ENCODE peak calls at places on chromosomes 3 and 15, in nine cellular contexts. One of them, this sample, is unnamed.

GRCh38 chr3:191296041-191296541 is 33.1 kb upstream of the CCDC50 start:
- DNase-seq in activated B cell treated with CpG ODN at 0.5 μM for 24 hours: no peak
- DNase-seq in left ventricle myocardium inferior: no peak
- DNase-seq in PC-3: no peak
- DNase-seq in A549: no peak
- DNase-seq in tibial artery: no peak
- DNase-seq in AG09319: no peak
- DNase-seq in adrenal gland: no peak
- DNase-seq in AG04450: no peak
- DNase-seq in this sample: no peak

GRCh38 chr3:150763841-150764483 is 993 bp upstream of the SIAH2 start:
- DNase-seq in left ventricle myocardium inferior: peak; percentile 69
- DNase-seq in AG09319: no peak
- DNase-seq in tibial artery: peak; percentile 88
- DNase-seq in AG04450: no peak
- DNase-seq in adrenal gland: peak; percentile 77
- DNase-seq in PC-3: peak; percentile 63
- DNase-seq in A549: peak; percentile 74
- DNase-seq in activated B cell treated with CpG ODN at 0.5 μM for 24 hours: no peak
- DNase-seq in this sample: peak; percentile 69

GRCh38 chr15:62896969-62897486 is 145.5 kb upstream of the TPM1 start:
- DNase-seq in AG09319: peak; percentile 94
- DNase-seq in left ventricle myocardium inferior: peak; percentile 89
- DNase-seq in tibial artery: peak; percentile 95
- DNase-seq in adrenal gland: peak; percentile 90
- DNase-seq in activated B cell treated with CpG ODN at 0.5 μM for 24 hours: no peak
- DNase-seq in A549: peak; percentile 99
- DNase-seq in PC-3: peak; percentile 97
- DNase-seq in AG04450: peak; percentile 98
- DNase-seq in this sample: peak; percentile 87

GRCh38 chr15:31811641-31812040 is 218.7 kb upstream of the CHRNA7 start:
- DNase-seq in left ventricle myocardium inferior: no peak
- DNase-seq in activated B cell treated with CpG ODN at 0.5 μM for 24 hours: no peak
- DNase-seq in A549: no peak
- DNase-seq in PC-3: no peak
- DNase-seq in adrenal gland: no peak
- DNase-seq in AG09319: no peak
- DNase-seq in AG04450: no peak
- DNase-seq in tibial artery: peak; percentile 24
- DNase-seq in this sample: no peak

GRCh38 chr3:95227092-95227491 is 1164.2 kb downstream of the NSUN3 start:
- DNase-seq in PC-3: no peak
- DNase-seq in AG09319: no peak
- DNase-seq in tibial artery: no peak
- DNase-seq in left ventricle myocardium inferior: no peak
- DNase-seq in adrenal gland: no peak
- DNase-seq in AG04450: no peak
- DNase-seq in activated B cell treated with CpG ODN at 0.5 μM for 24 hours: no peak
- DNase-seq in A549: no peak
- DNase-seq in this sample: no peak

GRCh38 chr15:40064231-40064894 is 25.4 kb upstream of the SRP14 start:
- DNase-seq in PC-3: peak; percentile 92
- DNase-seq in left ventricle myocardium inferior: no peak
- DNase-seq in adrenal gland: no peak
- DNase-seq in A549: peak; percentile 73
- DNase-seq in AG09319: no peak
- DNase-seq in AG04450: no peak
- DNase-seq in tibial artery: peak; percentile 55
- DNase-seq in activated B cell treated with CpG ODN at 0.5 μM for 24 hours: no peak
- DNase-seq in this sample: no peak

GRCh38 chr3:141313091-141313683 is 55.1 kb upstream of the ZBTB38 start:
- DNase-seq in adrenal gland: no peak
- DNase-seq in AG04450: no peak
- DNase-seq in activated B cell treated with CpG ODN at 0.5 μM for 24 hours: no peak
- DNase-seq in AG09319: no peak
- DNase-seq in PC-3: no peak
- DNase-seq in tibial artery: no peak
- DNase-seq in left ventricle myocardium inferior: no peak
- DNase-seq in A549: no peak
- DNase-seq in this sample: no peak

GRCh38 chr15:80234883-80235282 is 17.1 kb downstream of the CTXND1 start:
- DNase-seq in tibial artery: no peak
- DNase-seq in AG04450: no peak
- DNase-seq in AG09319: no peak
- DNase-seq in PC-3: peak; percentile 48
- DNase-seq in A549: peak; percentile 58
- DNase-seq in activated B cell treated with CpG ODN at 0.5 μM for 24 hours: no peak
- DNase-seq in left ventricle myocardium inferior: no peak
- DNase-seq in adrenal gland: peak; percentile 41
- DNase-seq in this sample: peak; percentile 30

GRCh38 chr3:9071982-9072666 is 108.9 kb upstream of the RAD18 start:
- DNase-seq in tibial artery: no peak
- DNase-seq in AG04450: no peak
- DNase-seq in left ventricle myocardium inferior: no peak
- DNase-seq in PC-3: peak; percentile 21
- DNase-seq in adrenal gland: no peak
- DNase-seq in activated B cell treated with CpG ODN at 0.5 μM for 24 hours: no peak
- DNase-seq in AG09319: no peak
- DNase-seq in A549: no peak
- DNase-seq in this sample: no peak

GRCh38 chr3:143847787-143848631 is at the start of gene SLC9A9:
- DNase-seq in adrenal gland: peak; percentile 27
- DNase-seq in A549: no peak
- DNase-seq in PC-3: peak; percentile 45
- DNase-seq in AG04450: peak; percentile 30
- DNase-seq in tibial artery: no peak
- DNase-seq in AG09319: peak; percentile 49
- DNase-seq in activated B cell treated with CpG ODN at 0.5 μM for 24 hours: no peak
- DNase-seq in left ventricle myocardium inferior: no peak
- DNase-seq in this sample: no peak

GRCh38 chr3:66029014-66029413 is 9.7 kb downstream of the MAGI1 start:
- DNase-seq in AG09319: no peak
- DNase-seq in adrenal gland: no peak
- DNase-seq in left ventricle myocardium inferior: no peak
- DNase-seq in activated B cell treated with CpG ODN at 0.5 μM for 24 hours: no peak
- DNase-seq in tibial artery: no peak
- DNase-seq in A549: no peak
- DNase-seq in PC-3: no peak
- DNase-seq in AG04450: no peak
- DNase-seq in this sample: no peak

GRCh38 chr3:17151598-17152373 is 267.0 kb downstream of the PLCL2 start:
- DNase-seq in adrenal gland: peak; percentile 77
- DNase-seq in tibial artery: no peak
- DNase-seq in AG09319: no peak
- DNase-seq in A549: no peak
- DNase-seq in AG04450: no peak
- DNase-seq in left ventricle myocardium inferior: no peak
- DNase-seq in PC-3: no peak
- DNase-seq in activated B cell treated with CpG ODN at 0.5 μM for 24 hours: no peak
- DNase-seq in this sample: no peak

GRCh38 chr3:47780727-47781325 is 867 bp downstream of the SMARCC1 start:
- DNase-seq in adrenal gland: no peak
- DNase-seq in PC-3: peak; percentile 39
- DNase-seq in activated B cell treated with CpG ODN at 0.5 μM for 24 hours: no peak
- DNase-seq in A549: peak; percentile 31
- DNase-seq in AG09319: no peak
- DNase-seq in left ventricle myocardium inferior: no peak
- DNase-seq in tibial artery: no peak
- DNase-seq in AG04450: no peak
- DNase-seq in this sample: no peak

GRCh38 chr3:29346828-29347227 is 66.0 kb downstream of the RBMS3 start:
- DNase-seq in left ventricle myocardium inferior: no peak
- DNase-seq in adrenal gland: no peak
- DNase-seq in AG09319: peak; percentile 75
- DNase-seq in tibial artery: no peak
- DNase-seq in PC-3: no peak
- DNase-seq in AG04450: peak; percentile 27
- DNase-seq in activated B cell treated with CpG ODN at 0.5 μM for 24 hours: no peak
- DNase-seq in A549: no peak
- DNase-seq in this sample: no peak
- TF ChIP-seq CTCF in left ventricle myocardium inferior: no peak
- TF ChIP-seq CTCF in adrenal gland: no peak
- TF ChIP-seq CTCF in AG09319: no peak
- TF ChIP-seq CTCF in tibial artery: no peak
- TF ChIP-seq CTCF in PC-3: no peak
- TF ChIP-seq CTCF in AG04450: no peak
- TF ChIP-seq CTCF in activated B cell treated with CpG ODN at 0.5 μM for 24 hours: no peak
- TF ChIP-seq CTCF in A549: no peak
- TF ChIP-seq CTCF in this sample: no peak

GRCh38 chr3:196737655-196738054 is 2.0 kb upstream of the PAK2 start:
- DNase-seq in A549: no peak
- DNase-seq in AG09319: no peak
- DNase-seq in activated B cell treated with CpG ODN at 0.5 μM for 24 hours: no peak
- DNase-seq in left ventricle myocardium inferior: no peak
- DNase-seq in tibial artery: no peak
- DNase-seq in AG04450: no peak
- DNase-seq in PC-3: no peak
- DNase-seq in adrenal gland: no peak
- DNase-seq in this sample: no peak

GRCh38 chr3:196739671-196740475 is at the start of gene PAK2:
- DNase-seq in AG04450: peak; percentile 54
- DNase-seq in PC-3: peak; percentile 91
- DNase-seq in adrenal gland: peak; percentile 90
- DNase-seq in activated B cell treated with CpG ODN at 0.5 μM for 24 hours: peak; percentile 86
- DNase-seq in AG09319: peak; percentile 64
- DNase-seq in left ventricle myocardium inferior: peak; percentile 95
- DNase-seq in A549: peak; percentile 85
- DNase-seq in tibial artery: peak; percentile 95
- DNase-seq in this sample: peak; percentile 93

GRCh38 chr3:196736670-196737374 is 2.8 kb upstream of the PAK2 start:
- DNase-seq in AG09319: no peak
- DNase-seq in adrenal gland: no peak
- DNase-seq in PC-3: no peak
- DNase-seq in left ventricle myocardium inferior: no peak
- DNase-seq in tibial artery: no peak
- DNase-seq in activated B cell treated with CpG ODN at 0.5 μM for 24 hours: no peak
- DNase-seq in A549: no peak
- DNase-seq in AG04450: no peak
- DNase-seq in this sample: no peak

GRCh38 chr3:196741401-196741761 is 1.7 kb downstream of the PAK2 start:
- DNase-seq in AG09319: no peak
- DNase-seq in tibial artery: no peak
- DNase-seq in left ventricle myocardium inferior: no peak
- DNase-seq in A549: no peak
- DNase-seq in AG04450: no peak
- DNase-seq in activated B cell treated with CpG ODN at 0.5 μM for 24 hours: no peak
- DNase-seq in adrenal gland: no peak
- DNase-seq in PC-3: peak; percentile 13
- DNase-seq in this sample: no peak

GRCh38 chr3:196740476-196741400 is 1.1 kb downstream of the PAK2 start:
- DNase-seq in A549: peak; percentile 15
- DNase-seq in activated B cell treated with CpG ODN at 0.5 μM for 24 hours: no peak
- DNase-seq in adrenal gland: peak; percentile 33
- DNase-seq in left ventricle myocardium inferior: peak; percentile 17
- DNase-seq in PC-3: peak; percentile 68
- DNase-seq in tibial artery: no peak
- DNase-seq in AG04450: no peak
- DNase-seq in AG09319: no peak
- DNase-seq in this sample: no peak
- TF ChIP-seq CTCF in A549: no peak
- TF ChIP-seq CTCF in activated B cell treated with CpG ODN at 0.5 μM for 24 hours: no peak
- TF ChIP-seq CTCF in adrenal gland: no peak
- TF ChIP-seq CTCF in left ventricle myocardium inferior: no peak
- TF ChIP-seq CTCF in PC-3: no peak
- TF ChIP-seq CTCF in tibial artery: no peak
- TF ChIP-seq CTCF in AG04450: no peak
- TF ChIP-seq CTCF in AG09319: no peak
- TF ChIP-seq CTCF in this sample: no peak

GRCh38 chr3:40068647-40069046 is 240.9 kb upstream of the EIF1B start:
- DNase-seq in AG04450: no peak
- DNase-seq in adrenal gland: no peak
- DNase-seq in A549: no peak
- DNase-seq in PC-3: no peak
- DNase-seq in activated B cell treated with CpG ODN at 0.5 μM for 24 hours: no peak
- DNase-seq in left ventricle myocardium inferior: no peak
- DNase-seq in tibial artery: no peak
- DNase-seq in AG09319: no peak
- DNase-seq in this sample: no peak

GRCh38 chr3:40078590-40078989 is 230.9 kb upstream of the EIF1B start:
- DNase-seq in PC-3: no peak
- DNase-seq in left ventricle myocardium inferior: no peak
- DNase-seq in A549: no peak
- DNase-seq in adrenal gland: no peak
- DNase-seq in AG09319: no peak
- DNase-seq in tibial artery: no peak
- DNase-seq in activated B cell treated with CpG ODN at 0.5 μM for 24 hours: no peak
- DNase-seq in AG04450: no peak
- DNase-seq in this sample: no peak

GRCh38 chr3:40071683-40072238 is 237.7 kb upstream of the EIF1B start:
- DNase-seq in AG04450: no peak
- DNase-seq in PC-3: no peak
- DNase-seq in A549: no peak
- DNase-seq in activated B cell treated with CpG ODN at 0.5 μM for 24 hours: no peak
- DNase-seq in adrenal gland: no peak
- DNase-seq in AG09319: no peak
- DNase-seq in tibial artery: no peak
- DNase-seq in left ventricle myocardium inferior: no peak
- DNase-seq in this sample: no peak

GRCh38 chr3:40070816-40071215 is 238.7 kb upstream of the EIF1B start:
- DNase-seq in AG09319: no peak
- DNase-seq in PC-3: no peak
- DNase-seq in activated B cell treated with CpG ODN at 0.5 μM for 24 hours: no peak
- DNase-seq in tibial artery: no peak
- DNase-seq in AG04450: no peak
- DNase-seq in adrenal gland: no peak
- DNase-seq in left ventricle myocardium inferior: no peak
- DNase-seq in A549: no peak
- DNase-seq in this sample: no peak

DNA sequence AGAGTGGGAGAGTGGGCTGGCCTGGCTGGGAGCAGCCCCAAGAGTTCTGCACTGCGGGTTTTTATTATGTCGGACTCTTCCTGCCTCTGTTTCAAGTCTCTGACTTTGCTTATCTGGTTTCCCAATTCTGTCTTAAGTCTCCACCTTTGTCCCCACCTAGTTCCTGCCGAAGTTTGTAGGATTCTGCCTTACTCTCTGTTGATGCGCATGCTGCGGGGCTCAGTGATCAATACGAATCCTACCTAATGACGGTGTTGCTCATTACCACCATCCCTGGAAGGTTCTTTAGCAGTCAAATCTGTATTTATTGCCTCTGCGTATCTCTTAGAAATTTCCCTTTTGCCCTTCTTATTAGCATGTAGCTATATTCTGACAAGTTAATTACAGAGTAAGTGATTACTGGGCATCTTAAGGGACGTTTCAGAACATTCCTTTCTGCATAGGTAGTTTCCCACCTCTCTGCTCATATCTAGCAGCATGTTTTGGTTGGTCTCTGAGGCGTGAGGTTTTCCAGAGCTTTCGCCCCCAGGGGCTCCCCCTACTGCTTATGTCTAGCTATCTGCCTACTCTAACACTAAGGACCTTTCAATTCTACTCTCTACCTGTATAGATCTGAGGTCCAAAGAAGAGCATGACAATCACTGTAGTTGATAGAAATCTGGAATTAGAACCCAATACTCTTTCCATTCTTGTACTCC is 236.0 kb upstream of the EIF1B start:
- DNase-seq in A549: no peak
- DNase-seq in activated B cell treated with CpG ODN at 0.5 μM for 24 hours: no peak
- DNase-seq in AG09319: no peak
- DNase-seq in AG04450: no peak
- DNase-seq in PC-3: peak; percentile 4
- DNase-seq in tibial artery: no peak
- DNase-seq in adrenal gland: no peak
- DNase-seq in left ventricle myocardium inferior: no peak
- DNase-seq in this sample: no peak
- TF ChIP-seq CTCF in A549: no peak
- TF ChIP-seq CTCF in activated B cell treated with CpG ODN at 0.5 μM for 24 hours: no peak
- TF ChIP-seq CTCF in AG09319: no peak
- TF ChIP-seq CTCF in AG04450: no peak
- TF ChIP-seq CTCF in PC-3: no peak
- TF ChIP-seq CTCF in tibial artery: no peak
- TF ChIP-seq CTCF in adrenal gland: no peak
- TF ChIP-seq CTCF in left ventricle myocardium inferior: peak; percentile 22
- TF ChIP-seq CTCF in this sample: no peak

GRCh38 chr3:44761347-44762169 is at the start of the genes KIAA1143 and KIF15:
- DNase-seq in A549: peak; percentile 96
- DNase-seq in AG09319: peak; percentile 88
- DNase-seq in PC-3: peak; percentile 98
- DNase-seq in activated B cell treated with CpG ODN at 0.5 μM for 24 hours: peak; percentile 96
- DNase-seq in left ventricle myocardium inferior: peak; percentile 97
- DNase-seq in tibial artery: peak; percentile 97
- DNase-seq in adrenal gland: peak; percentile 96
- DNase-seq in AG04450: peak; percentile 85
- DNase-seq in this sample: peak; percentile 96
- TF ChIP-seq CTCF in A549: no peak
- TF ChIP-seq CTCF in AG09319: no peak
- TF ChIP-seq CTCF in PC-3: peak; percentile 30
- TF ChIP-seq CTCF in activated B cell treated with CpG ODN at 0.5 μM for 24 hours: no peak
- TF ChIP-seq CTCF in left ventricle myocardium inferior: no peak
- TF ChIP-seq CTCF in tibial artery: no peak
- TF ChIP-seq CTCF in adrenal gland: peak; percentile 2
- TF ChIP-seq CTCF in AG04450: no peak
- TF ChIP-seq CTCF in this sample: no peak

This sample was measured in lung.